ENCODE peak calls at places on chromosome 18, in ten cellular contexts. S is HepG2, W is A549, M is sigmoid colon, Q is ovary, I is stomach, U is transverse colon, D is K562, R is suprapubic skin, H is tibial nerve. X is an unnamed sample.

GRCh38 chr18:5073026-5073944 is 123.8 kb downstream of the AKAIN1 start:
- DNase-seq in S (peak; percentile 31), W (peak; percentile 43), M (no peak), Q (no peak), I (no peak), U (peak; percentile 32), D (peak; percentile 47), R (no peak), H (peak; percentile 11), X (no peak)

GRCh38 chr18:39494211-39494896 is 1928.8 kb upstream of the CELF4 start:
- DNase-seq in S (peak; percentile 59), W (no peak), M (no peak), Q (no peak), I (no peak), U (no peak), D (no peak), R (no peak), H (no peak), X (no peak)

GRCh38 chr18:45590060-45590537 is 25.2 kb upstream of the SLC14A2 start:
- DNase-seq in S (no peak), W (no peak), M (no peak), Q (no peak), I (no peak), U (no peak), D (no peak), R (no peak), H (peak; percentile 44), X (no peak)

GRCh38 chr18:36127866-36128845 is 984 bp downstream of the SLC39A6 start:
- DNase-seq in S (peak; percentile 23), W (peak; percentile 1), M (no peak), Q (peak; percentile 40), I (no peak), U (peak; percentile 15), D (peak; percentile 39), R (no peak), H (no peak), X (peak; percentile 30)

GRCh38 chr18:56003651-56004050 is 415.7 kb upstream of the TCF4 start:
- DNase-seq in S (no peak), W (no peak), M (no peak), Q (peak; percentile 50), I (no peak), U (no peak), D (no peak), R (no peak), H (no peak), X (no peak)

GRCh38 chr18:50429207-50429948 is 54.5 kb downstream of the SKA1 start:
- DNase-seq in S (peak; percentile 18), W (peak; percentile 5), M (no peak), Q (no peak), I (no peak), U (no peak), D (peak; percentile 20), R (no peak), H (no peak), X (no peak)

GRCh38 chr18:27075828-27076227 is 109.3 kb downstream of the CHST9 start:
- DNase-seq in S (no peak), W (no peak), M (no peak), Q (no peak), I (no peak), U (no peak), D (no peak), R (no peak), H (no peak), X (no peak)

GRCh38 chr18:47286776-47287410 is 35.4 kb upstream of the SKOR2 start:
- DNase-seq in S (no peak), W (no peak), M (no peak), Q (no peak), I (no peak), U (no peak), D (no peak), R (no peak), H (no peak), X (no peak)

GRCh38 chr18:21747764-21748693 is 7.4 kb downstream of the MIB1 start:
- DNase-seq in S (no peak), W (no peak), M (no peak), Q (no peak), I (no peak), U (no peak), D (no peak), R (no peak), H (no peak), X (no peak)
- TF ChIP-seq EP300 in S (no peak), W (no peak), M (no peak), Q (no peak), I (no peak), U (no peak), D (no peak), R (no peak), H (no peak), X (no peak)

GRCh38 chr18:62611395-62612241 is 88.8 kb downstream of the ZCCHC2 start:
- DNase-seq in S (no peak), W (no peak), M (no peak), Q (peak; percentile 54), I (no peak), U (no peak), D (peak; percentile 38), R (no peak), H (no peak), X (peak; percentile 73)
- H3K4me3 ChIP-seq in S (peak overlapping the region; percentile 48), W (no peak overlapping the region), M (no peak overlapping the region), Q (peak overlapping the region; percentile 26), I (peak overlapping the region; percentile 21), U (no peak overlapping the region), D (peak overlapping the region; percentile 13), R (peak overlapping the region; percentile 2), H (no peak overlapping the region), X (peak overlapping the region; percentile 21)

DNA sequence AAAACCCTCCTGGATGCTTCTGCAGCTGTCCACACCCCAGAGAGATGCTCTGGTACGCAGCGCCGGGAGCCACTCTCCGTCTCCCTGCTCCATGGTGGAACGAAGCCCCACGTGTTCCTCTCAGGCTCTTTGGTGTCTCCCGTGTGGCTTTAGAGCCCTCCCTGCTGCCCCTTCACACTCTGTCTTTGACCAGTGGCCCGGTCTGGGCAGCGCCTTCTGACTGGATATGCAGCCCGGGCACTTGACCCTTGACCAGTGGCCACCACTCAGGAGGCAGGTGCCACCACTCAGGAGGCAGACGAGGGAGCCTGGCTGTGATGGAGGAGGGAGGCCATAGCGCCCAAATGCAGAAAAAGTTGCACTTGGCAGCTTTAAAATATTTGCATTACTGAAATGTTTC is 214.5 kb upstream of the SALL3 start:
- DNase-seq in S (no peak), W (no peak), M (peak; percentile 50), Q (no peak), I (no peak), U (no peak), D (no peak), R (no peak), H (no peak), X (no peak)
- H3K9me3 ChIP-seq in S (no peaks in the 10 kb centered on the region), W (no peaks in the 10 kb centered on the region), M (no peaks in the 10 kb centered on the region), Q (no peaks in the 10 kb centered on the region), I (peaks cover 15% of the 10 kb centered on the region), U (no peaks in the 10 kb centered on the region), D (no peaks in the 10 kb centered on the region), R (no peaks in the 10 kb centered on the region), H (no peaks in the 10 kb centered on the region), X (no peaks in the 10 kb centered on the region)

DNA sequence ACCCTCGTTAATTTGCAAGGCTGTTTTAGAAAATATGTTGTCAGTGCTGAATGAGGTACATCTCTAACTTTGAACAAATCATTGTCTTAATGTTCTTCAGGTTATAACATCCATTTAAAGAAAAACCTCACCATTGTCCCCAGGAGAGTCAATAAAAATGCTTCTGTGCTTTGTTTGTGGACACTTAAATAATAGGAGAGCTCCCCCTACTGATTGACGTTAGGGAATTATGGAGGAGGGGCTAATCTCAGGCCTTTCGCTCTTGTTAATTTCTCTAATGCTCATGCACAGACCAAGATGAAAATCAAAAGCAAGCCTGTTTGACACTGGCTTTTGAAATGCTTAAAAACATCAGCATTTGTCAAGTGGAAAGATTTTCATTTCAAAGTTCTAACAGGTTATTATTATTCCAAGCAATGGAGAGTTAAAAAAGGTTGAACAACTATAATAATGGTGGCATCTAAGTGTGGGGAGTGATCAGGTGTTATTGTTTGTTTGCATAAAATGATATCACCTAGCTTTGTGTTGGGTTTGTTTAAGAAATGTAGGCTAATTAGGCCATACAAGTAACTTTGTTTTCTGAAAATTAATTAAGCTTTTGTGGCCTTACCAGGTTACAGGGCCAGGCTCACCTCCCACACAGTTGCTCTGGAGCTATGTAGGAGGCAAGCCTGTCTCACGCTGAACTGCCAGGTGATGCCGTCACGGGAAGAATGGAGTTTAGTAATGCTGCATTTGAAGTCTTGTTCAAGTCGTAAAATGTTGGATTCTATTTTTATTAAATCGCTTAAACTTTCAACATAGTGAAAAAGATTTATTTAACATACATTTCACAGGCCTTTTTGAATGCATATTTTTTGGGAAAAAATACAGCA is 51.7 kb upstream of the SMIM21 start:
- DNase-seq in S (peak; percentile 34), W (peak; percentile 17), M (no peak), Q (no peak), I (no peak), U (no peak), D (peak; percentile 15), R (no peak), H (peak; percentile 25), X (no peak)
- TF ChIP-seq EP300 in S (no peak), W (no peak), M (no peak), Q (no peak), I (no peak), U (no peak), D (no peak), R (no peak), H (no peak), X (no peak)

GRCh38 chr18:62865498-62865897 is 150.2 kb downstream of the PHLPP1 start:
- DNase-seq in S (no peak), W (no peak), M (no peak), Q (no peak), I (no peak), U (no peak), D (no peak), R (no peak), H (no peak), X (no peak)
- H3K4me3 ChIP-seq in S (no peak overlapping the region), W (no peak overlapping the region), M (no peak overlapping the region), Q (no peak overlapping the region), I (no peak overlapping the region), U (no peak overlapping the region), D (no peak overlapping the region), R (no peak overlapping the region), H (no peak overlapping the region), X (no peak overlapping the region)

GRCh38 chr18:78742346-78742745 is 237.3 kb upstream of the SALL3 start:
- DNase-seq in S (no peak), W (no peak), M (no peak), Q (no peak), I (peak; percentile 20), U (no peak), D (no peak), R (no peak), H (no peak), X (no peak)
- H3K9me3 ChIP-seq in S (no peaks in the 10 kb centered on the region), W (no peaks in the 10 kb centered on the region), M (no peaks in the 10 kb centered on the region), Q (no peaks in the 10 kb centered on the region), I (no peaks in the 10 kb centered on the region), U (no peaks in the 10 kb centered on the region), D (no peaks in the 10 kb centered on the region), R (no peaks in the 10 kb centered on the region), H (no peaks in the 10 kb centered on the region), X (no peaks in the 10 kb centered on the region)

GRCh38 chr18:22609642-22610041 is 191.9 kb upstream of the CTAGE1 start:
- DNase-seq in S (peak; percentile 16), W (peak; percentile 67), M (no peak), Q (peak; percentile 32), I (peak; percentile 66), U (peak; percentile 47), D (peak; percentile 15), R (peak; percentile 63), H (peak; percentile 31), X (peak; percentile 26)
- TF ChIP-seq EP300 in S (no peak), W (no peak), M (no peak), Q (no peak), I (no peak), U (no peak), D (no peak), R (no peak), H (no peak), X (no peak)

X was measured in upper lobe of left lung.